ENCODE peak calls at places on chromosomes 7 and 10, in seven cellular contexts. One of them, this sample, is unnamed.

GRCh38 chr7:66697451-66698438 is 42.8 kb upstream of the RABGEF1 start:
- DNase-seq in CD8-positive, alpha-beta T cell: no peak
- DNase-seq in SK-N-SH: peak; percentile 21
- DNase-seq in Panc1: no peak
- DNase-seq in lower lobe of right lung: no peak
- DNase-seq in esophagus muscularis mucosa: no peak
- DNase-seq in SJSA1: no peak
- DNase-seq in this sample: no peak

GRCh38 chr10:79487296-79488194 is 24.8 kb upstream of the EIF5AL1 start:
- DNase-seq in CD8-positive, alpha-beta T cell: no peak
- DNase-seq in SK-N-SH: peak; percentile 77
- DNase-seq in Panc1: peak; percentile 50
- DNase-seq in lower lobe of right lung: peak; percentile 65
- DNase-seq in esophagus muscularis mucosa: no peak
- DNase-seq in SJSA1: peak; percentile 67
- DNase-seq in this sample: peak; percentile 94

GRCh38 chr7:55053651-55054226 is 34.9 kb downstream of the EGFR start:
- DNase-seq in CD8-positive, alpha-beta T cell: no peak
- DNase-seq in SK-N-SH: no peak
- DNase-seq in Panc1: no peak
- DNase-seq in lower lobe of right lung: no peak
- DNase-seq in esophagus muscularis mucosa: no peak
- DNase-seq in SJSA1: no peak
- DNase-seq in this sample: no peak

GRCh38 chr10:25851548-25851947 is 82.5 kb upstream of the MYO3A start:
- DNase-seq in CD8-positive, alpha-beta T cell: no peak
- DNase-seq in SK-N-SH: no peak
- DNase-seq in Panc1: no peak
- DNase-seq in lower lobe of right lung: no peak
- DNase-seq in esophagus muscularis mucosa: no peak
- DNase-seq in SJSA1: no peak
- DNase-seq in this sample: peak; percentile 24

GRCh38 chr7:148972360-148972759 is 55.9 kb downstream of the PDIA4 start:
- DNase-seq in CD8-positive, alpha-beta T cell: no peak
- DNase-seq in SK-N-SH: no peak
- DNase-seq in Panc1: no peak
- DNase-seq in lower lobe of right lung: no peak
- DNase-seq in esophagus muscularis mucosa: no peak
- DNase-seq in SJSA1: no peak
- DNase-seq in this sample: no peak

GRCh38 chr10:81116201-81116600 is 578.5 kb downstream of the SH2D4B start:
- DNase-seq in CD8-positive, alpha-beta T cell: no peak
- DNase-seq in SK-N-SH: no peak
- DNase-seq in Panc1: no peak
- DNase-seq in lower lobe of right lung: no peak
- DNase-seq in esophagus muscularis mucosa: no peak
- DNase-seq in SJSA1: no peak
- DNase-seq in this sample: no peak

GRCh38 chr10:60827791-60828488 is 49.7 kb downstream of the CDK1 start:
- DNase-seq in CD8-positive, alpha-beta T cell: no peak
- DNase-seq in SK-N-SH: no peak
- DNase-seq in Panc1: no peak
- DNase-seq in lower lobe of right lung: no peak
- DNase-seq in esophagus muscularis mucosa: no peak
- DNase-seq in SJSA1: peak; percentile 87
- DNase-seq in this sample: peak; percentile 18

GRCh38 chr7:23691320-23691719 is 11.3 kb downstream of the FAM221A start:
- DNase-seq in CD8-positive, alpha-beta T cell: no peak
- DNase-seq in SK-N-SH: no peak
- DNase-seq in Panc1: no peak
- DNase-seq in lower lobe of right lung: no peak
- DNase-seq in esophagus muscularis mucosa: no peak
- DNase-seq in SJSA1: no peak
- DNase-seq in this sample: no peak

GRCh38 chr10:131943021-131943814 is 38.5 kb downstream of the BNIP3 start:
- DNase-seq in CD8-positive, alpha-beta T cell: no peak
- DNase-seq in SK-N-SH: peak; percentile 69
- DNase-seq in Panc1: no peak
- DNase-seq in lower lobe of right lung: no peak
- DNase-seq in esophagus muscularis mucosa: no peak
- DNase-seq in SJSA1: no peak
- DNase-seq in this sample: peak; percentile 78

GRCh38 chr10:104447331-104447730 is 93.7 kb downstream of the CFAP58 start:
- DNase-seq in CD8-positive, alpha-beta T cell: no peak
- DNase-seq in SK-N-SH: no peak
- DNase-seq in Panc1: no peak
- DNase-seq in lower lobe of right lung: no peak
- DNase-seq in esophagus muscularis mucosa: no peak
- DNase-seq in SJSA1: no peak
- DNase-seq in this sample: no peak

GRCh38 chr7:157211710-157212109 is 73.0 kb downstream of the UBE3C start:
- DNase-seq in CD8-positive, alpha-beta T cell: no peak
- DNase-seq in SK-N-SH: no peak
- DNase-seq in Panc1: no peak
- DNase-seq in lower lobe of right lung: no peak
- DNase-seq in esophagus muscularis mucosa: no peak
- DNase-seq in SJSA1: no peak
- DNase-seq in this sample: no peak

GRCh38 chr7:20343211-20343610 is 12.5 kb downstream of the ITGB8 start:
- DNase-seq in CD8-positive, alpha-beta T cell: no peak
- DNase-seq in SK-N-SH: no peak
- DNase-seq in Panc1: no peak
- DNase-seq in lower lobe of right lung: no peak
- DNase-seq in esophagus muscularis mucosa: no peak
- DNase-seq in SJSA1: no peak
- DNase-seq in this sample: peak; percentile 56

GRCh38 chr10:131819241-131820072 is 81.4 kb upstream of the PPP2R2D start:
- DNase-seq in CD8-positive, alpha-beta T cell: no peak
- DNase-seq in SK-N-SH: peak; percentile 3
- DNase-seq in Panc1: no peak
- DNase-seq in lower lobe of right lung: peak; percentile 27
- DNase-seq in esophagus muscularis mucosa: peak; percentile 78
- DNase-seq in SJSA1: no peak
- DNase-seq in this sample: no peak

GRCh38 chr7:100393233-100393905 is 20.1 kb downstream of the PILRA start:
- DNase-seq in CD8-positive, alpha-beta T cell: no peak
- DNase-seq in SK-N-SH: no peak
- DNase-seq in Panc1: no peak
- DNase-seq in lower lobe of right lung: no peak
- DNase-seq in esophagus muscularis mucosa: no peak
- DNase-seq in SJSA1: no peak
- DNase-seq in this sample: no peak

GRCh38 chr7:2799253-2799652 is 44.9 kb downstream of the GNA12 start:
- DNase-seq in CD8-positive, alpha-beta T cell: no peak
- DNase-seq in SK-N-SH: no peak
- DNase-seq in Panc1: no peak
- DNase-seq in lower lobe of right lung: no peak
- DNase-seq in esophagus muscularis mucosa: no peak
- DNase-seq in SJSA1: no peak
- DNase-seq in this sample: no peak

GRCh38 chr7:101129603-101130117 is 2.8 kb downstream of the SERPINE1 start:
- DNase-seq in CD8-positive, alpha-beta T cell: no peak
- DNase-seq in SK-N-SH: no peak
- DNase-seq in Panc1: no peak
- DNase-seq in lower lobe of right lung: no peak
- DNase-seq in esophagus muscularis mucosa: no peak
- DNase-seq in SJSA1: no peak
- DNase-seq in this sample: no peak

GRCh38 chr10:76122056-76122455 is 690.6 kb downstream of the LRMDA start:
- DNase-seq in CD8-positive, alpha-beta T cell: no peak
- DNase-seq in SK-N-SH: no peak
- DNase-seq in Panc1: no peak
- DNase-seq in lower lobe of right lung: no peak
- DNase-seq in esophagus muscularis mucosa: peak; percentile 53
- DNase-seq in SJSA1: no peak
- DNase-seq in this sample: no peak

GRCh38 chr7:99272476-99273045 is at the start of gene MYH16:
- DNase-seq in CD8-positive, alpha-beta T cell: no peak
- DNase-seq in SK-N-SH: no peak
- DNase-seq in Panc1: no peak
- DNase-seq in lower lobe of right lung: no peak
- DNase-seq in esophagus muscularis mucosa: no peak
- DNase-seq in SJSA1: no peak
- DNase-seq in this sample: no peak

GRCh38 chr7:127629268-127629854 is 11.4 kb upstream of the PAX4 start:
- DNase-seq in CD8-positive, alpha-beta T cell: peak; percentile 12
- DNase-seq in SK-N-SH: peak; percentile 58
- DNase-seq in Panc1: no peak
- DNase-seq in lower lobe of right lung: no peak
- DNase-seq in esophagus muscularis mucosa: no peak
- DNase-seq in SJSA1: no peak
- DNase-seq in this sample: peak; percentile 93

GRCh38 chr10:113449151-113449695 is 103.6 kb upstream of the HABP2 start:
- DNase-seq in CD8-positive, alpha-beta T cell: no peak
- DNase-seq in SK-N-SH: no peak
- DNase-seq in Panc1: no peak
- DNase-seq in lower lobe of right lung: no peak
- DNase-seq in esophagus muscularis mucosa: peak; percentile 64
- DNase-seq in SJSA1: no peak
- DNase-seq in this sample: no peak

GRCh38 chr7:75734586-75735047 is 4.1 kb downstream of the HIP1 start:
- DNase-seq in CD8-positive, alpha-beta T cell: no peak
- DNase-seq in SK-N-SH: no peak
- DNase-seq in Panc1: no peak
- DNase-seq in lower lobe of right lung: no peak
- DNase-seq in esophagus muscularis mucosa: no peak
- DNase-seq in SJSA1: peak; percentile 81
- DNase-seq in this sample: no peak

GRCh38 chr10:29722777-29723176 is 88.0 kb upstream of the SVIL start:
- DNase-seq in CD8-positive, alpha-beta T cell: no peak
- DNase-seq in SK-N-SH: no peak
- DNase-seq in Panc1: no peak
- DNase-seq in lower lobe of right lung: no peak
- DNase-seq in esophagus muscularis mucosa: peak; percentile 19
- DNase-seq in SJSA1: no peak
- DNase-seq in this sample: no peak

GRCh38 chr7:100475549-100475948 is 3.5 kb downstream of the TSC22D4 start:
- DNase-seq in CD8-positive, alpha-beta T cell: no peak
- DNase-seq in SK-N-SH: peak; percentile 28
- DNase-seq in Panc1: no peak
- DNase-seq in lower lobe of right lung: no peak
- DNase-seq in esophagus muscularis mucosa: no peak
- DNase-seq in SJSA1: no peak
- DNase-seq in this sample: no peak

GRCh38 chr7:114087674-114088539 is 169.1 kb upstream of the PPP1R3A start:
- DNase-seq in CD8-positive, alpha-beta T cell: no peak
- DNase-seq in SK-N-SH: peak; percentile 11
- DNase-seq in Panc1: no peak
- DNase-seq in lower lobe of right lung: no peak
- DNase-seq in esophagus muscularis mucosa: no peak
- DNase-seq in SJSA1: no peak
- DNase-seq in this sample: peak; percentile 81
- H3K27ac ChIP-seq in CD8-positive, alpha-beta T cell: no peak overlapping the region
- H3K27ac ChIP-seq in SK-N-SH: no peak overlapping the region
- H3K27ac ChIP-seq in Panc1: no peak overlapping the region
- H3K27ac ChIP-seq in lower lobe of right lung: peak overlapping the region; percentile 18
- H3K27ac ChIP-seq in esophagus muscularis mucosa: peak overlapping the region; percentile 98
- H3K27ac ChIP-seq in SJSA1: no peak overlapping the region
- H3K27ac ChIP-seq in this sample: no peak overlapping the region

GRCh38 chr10:35150335-35150734 is 23.7 kb downstream of the CREM start:
- DNase-seq in CD8-positive, alpha-beta T cell: no peak
- DNase-seq in SK-N-SH: no peak
- DNase-seq in Panc1: no peak
- DNase-seq in lower lobe of right lung: no peak
- DNase-seq in esophagus muscularis mucosa: no peak
- DNase-seq in SJSA1: no peak
- DNase-seq in this sample: no peak

GRCh38 chr10:35152992-35153391 is 26.3 kb downstream of the CREM start:
- DNase-seq in CD8-positive, alpha-beta T cell: no peak
- DNase-seq in SK-N-SH: no peak
- DNase-seq in Panc1: no peak
- DNase-seq in lower lobe of right lung: no peak
- DNase-seq in esophagus muscularis mucosa: no peak
- DNase-seq in SJSA1: no peak
- DNase-seq in this sample: no peak

DNA sequence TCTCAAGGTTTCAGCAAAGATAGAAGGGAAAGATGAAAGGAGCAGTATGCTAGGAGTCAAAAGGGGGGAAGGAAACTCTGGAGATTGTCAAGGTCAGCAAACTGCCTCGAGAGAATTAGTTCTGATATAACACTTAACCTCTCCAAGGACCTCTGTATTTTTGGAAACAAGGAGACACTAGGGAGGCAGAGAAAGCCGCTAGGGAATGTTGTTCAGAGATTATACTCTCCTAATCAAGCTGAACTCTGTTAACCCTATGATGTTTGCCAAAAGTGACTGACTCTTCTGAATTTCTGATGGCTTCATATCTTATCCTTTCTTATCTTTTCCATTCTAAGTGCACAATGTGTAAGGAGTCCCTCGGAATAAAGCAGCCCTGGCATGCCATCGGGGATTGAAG is 27.1 kb downstream of the CREM start:
- DNase-seq in CD8-positive, alpha-beta T cell: no peak
- DNase-seq in SK-N-SH: no peak
- DNase-seq in Panc1: no peak
- DNase-seq in lower lobe of right lung: no peak
- DNase-seq in esophagus muscularis mucosa: no peak
- DNase-seq in SJSA1: no peak
- DNase-seq in this sample: no peak
- H3K27ac ChIP-seq in CD8-positive, alpha-beta T cell: no peak overlapping the region
- H3K27ac ChIP-seq in SK-N-SH: no peak overlapping the region
- H3K27ac ChIP-seq in Panc1: no peak overlapping the region
- H3K27ac ChIP-seq in lower lobe of right lung: no peak overlapping the region
- H3K27ac ChIP-seq in esophagus muscularis mucosa: no peak overlapping the region
- H3K27ac ChIP-seq in SJSA1: no peak overlapping the region
- H3K27ac ChIP-seq in this sample: no peak overlapping the region

GRCh38 chr7:22330903-22331302 is 26.1 kb downstream of the RAPGEF5 start:
- DNase-seq in CD8-positive, alpha-beta T cell: no peak
- DNase-seq in SK-N-SH: no peak
- DNase-seq in Panc1: no peak
- DNase-seq in lower lobe of right lung: no peak
- DNase-seq in esophagus muscularis mucosa: no peak
- DNase-seq in SJSA1: no peak
- DNase-seq in this sample: no peak

GRCh38 chr7:22331704-22332103 is 25.2 kb downstream of the RAPGEF5 start:
- DNase-seq in CD8-positive, alpha-beta T cell: no peak
- DNase-seq in SK-N-SH: no peak
- DNase-seq in Panc1: no peak
- DNase-seq in lower lobe of right lung: no peak
- DNase-seq in esophagus muscularis mucosa: no peak
- DNase-seq in SJSA1: no peak
- DNase-seq in this sample: no peak

GRCh38 chr7:22332481-22332880 is 24.5 kb downstream of the RAPGEF5 start:
- DNase-seq in CD8-positive, alpha-beta T cell: no peak
- DNase-seq in SK-N-SH: no peak
- DNase-seq in Panc1: no peak
- DNase-seq in lower lobe of right lung: no peak
- DNase-seq in esophagus muscularis mucosa: peak; percentile 29
- DNase-seq in SJSA1: no peak
- DNase-seq in this sample: no peak

GRCh38 chr7:22333680-22334141 is 23.2 kb downstream of the RAPGEF5 start:
- DNase-seq in CD8-positive, alpha-beta T cell: no peak
- DNase-seq in SK-N-SH: no peak
- DNase-seq in Panc1: no peak
- DNase-seq in lower lobe of right lung: no peak
- DNase-seq in esophagus muscularis mucosa: peak; percentile 90
- DNase-seq in SJSA1: no peak
- DNase-seq in this sample: no peak

GRCh38 chr7:22329816-22330524 is 27.0 kb downstream of the RAPGEF5 start:
- DNase-seq in CD8-positive, alpha-beta T cell: no peak
- DNase-seq in SK-N-SH: no peak
- DNase-seq in Panc1: no peak
- DNase-seq in lower lobe of right lung: no peak
- DNase-seq in esophagus muscularis mucosa: no peak
- DNase-seq in SJSA1: no peak
- DNase-seq in this sample: no peak
- H3K27ac ChIP-seq in CD8-positive, alpha-beta T cell: no peak overlapping the region
- H3K27ac ChIP-seq in SK-N-SH: no peak overlapping the region
- H3K27ac ChIP-seq in Panc1: no peak overlapping the region
- H3K27ac ChIP-seq in lower lobe of right lung: no peak overlapping the region
- H3K27ac ChIP-seq in esophagus muscularis mucosa: no peak overlapping the region
- H3K27ac ChIP-seq in SJSA1: no peak overlapping the region
- H3K27ac ChIP-seq in this sample: no peak overlapping the region

GRCh38 chr7:151472644-151473380 is 32.9 kb upstream of the CRYGN start:
- DNase-seq in CD8-positive, alpha-beta T cell: no peak
- DNase-seq in SK-N-SH: no peak
- DNase-seq in Panc1: no peak
- DNase-seq in lower lobe of right lung: no peak
- DNase-seq in esophagus muscularis mucosa: no peak
- DNase-seq in SJSA1: no peak
- DNase-seq in this sample: no peak
- H3K27ac ChIP-seq in CD8-positive, alpha-beta T cell: no peak overlapping the region
- H3K27ac ChIP-seq in SK-N-SH: no peak overlapping the region
- H3K27ac ChIP-seq in Panc1: peak overlapping the region; percentile 62
- H3K27ac ChIP-seq in lower lobe of right lung: no peak overlapping the region
- H3K27ac ChIP-seq in esophagus muscularis mucosa: no peak overlapping the region
- H3K27ac ChIP-seq in SJSA1: no peak overlapping the region
- H3K27ac ChIP-seq in this sample: peak overlapping the region; percentile 81